ENCODE peak calls at places on chromosomes 13 and 19, in nine cellular contexts. H, V, E, U, O, I, M, R and C are unnamed samples.

GRCh38 chr19:12996542-12997094 is 1.3 kb downstream of the NFIX start:
- DNase-seq in H (no peak), V (no peak), E (no peak), U (peak), O (no peak), I (no peak), M (no peak), R (no peak), C (no peak)

GRCh38 chr19:43675269-43675879 is 5.4 kb upstream of the PLAUR start:
- DNase-seq in H (no peak), V (no peak), E (no peak), U (peak), O (peak), I (peak), M (peak), R (peak), C (no peak)

GRCh38 chr19:21765151-21765550 is 2.2 kb downstream of the ZNF100 start:
- DNase-seq in H (no peak), V (no peak), E (peak), U (no peak), O (no peak), I (no peak), M (peak), R (peak), C (no peak)

GRCh38 chr19:34430738-34431625 is 2.8 kb downstream of the UBA2 start:
- DNase-seq in H (peak), V (peak), E (peak), U (peak), O (peak), I (peak), M (peak), R (peak), C (peak)

GRCh38 chr19:7979559-7979958 is 25.9 kb downstream of the ELAVL1 start:
- DNase-seq in H (no peak), V (no peak), E (no peak), U (no peak), O (no peak), I (no peak), M (no peak), R (no peak), C (no peak)

GRCh38 chr19:44741841-44742352 is 6.6 kb upstream of the BCL3 start:
- DNase-seq in H (peak), V (peak), E (no peak), U (peak), O (no peak), I (peak), M (peak), R (peak), C (no peak)

GRCh38 chr19:13764101-13764807 is at the start of gene MRI1:
- DNase-seq in H (peak), V (peak), E (no peak), U (peak), O (peak), I (peak), M (peak), R (peak), C (no peak)

GRCh38 chr19:55252760-55253159 is 6.1 kb downstream of the PPP6R1 start:
- DNase-seq in H (no peak), V (no peak), E (no peak), U (no peak), O (no peak), I (no peak), M (no peak), R (no peak), C (no peak)

GRCh38 chr13:96533408-96533807 is 443.5 kb downstream of the HS6ST3 start:
- DNase-seq in H (no peak), V (no peak), E (no peak), U (no peak), O (no peak), I (no peak), M (no peak), R (no peak), C (no peak)

GRCh38 chr13:100597253-100597652 is 8.7 kb upstream of the GGACT start:
- DNase-seq in H (no peak), V (no peak), E (no peak), U (no peak), O (no peak), I (no peak), M (peak), R (no peak), C (no peak)

GRCh38 chr19:41352609-41353465 is 885 bp downstream of the TGFB1 start:
- DNase-seq in H (peak), V (peak), E (no peak), U (peak), O (peak), I (peak), M (peak), R (peak), C (no peak)

GRCh38 chr13:77981191-77981925 is 62.7 kb upstream of the EDNRB start:
- DNase-seq in H (no peak), V (no peak), E (no peak), U (peak), O (no peak), I (peak), M (peak), R (no peak), C (no peak)

GRCh38 chr13:38008636-38009035 is 139.1 kb upstream of the TRPC4 start:
- DNase-seq in H (no peak), V (peak), E (no peak), U (no peak), O (no peak), I (no peak), M (no peak), R (peak), C (no peak)

GRCh38 chr13:110346661-110347067 is 39.6 kb downstream of the COL4A2 start:
- DNase-seq in H (no peak), V (no peak), E (no peak), U (no peak), O (no peak), I (no peak), M (no peak), R (no peak), C (no peak)

GRCh38 chr13:67643656-67644055 is 413.5 kb upstream of the PCDH9 start:
- DNase-seq in H (no peak), V (no peak), E (no peak), U (no peak), O (no peak), I (no peak), M (no peak), R (no peak), C (no peak)

GRCh38 chr13:74068471-74068870 is 65.7 kb downstream of the KLF12 start:
- DNase-seq in H (no peak), V (no peak), E (no peak), U (no peak), O (no peak), I (no peak), M (no peak), R (no peak), C (no peak)

GRCh38 chr13:108455320-108455719 is 174.1 kb upstream of the MYO16 start:
- DNase-seq in H (no peak), V (no peak), E (no peak), U (no peak), O (no peak), I (no peak), M (no peak), R (no peak), C (no peak)

GRCh38 chr19:1748115-1748702 is 5.1 kb upstream of the ONECUT3 start:
- DNase-seq in H (no peak), V (no peak), E (no peak), U (no peak), O (peak), I (no peak), M (no peak), R (peak), C (no peak)

GRCh38 chr19:1747285-1748114 is 5.8 kb upstream of the ONECUT3 start:
- DNase-seq in H (peak), V (no peak), E (no peak), U (peak), O (peak), I (peak), M (peak), R (peak), C (no peak)

GRCh38 chr19:1749373-1750342 is 3.6 kb upstream of the ONECUT3 start:
- DNase-seq in H (no peak), V (no peak), E (no peak), U (no peak), O (no peak), I (no peak), M (no peak), R (no peak), C (no peak)

GRCh38 chr19:1750343-1751021 is 2.8 kb upstream of the ONECUT3 start:
- DNase-seq in H (no peak), V (no peak), E (no peak), U (no peak), O (no peak), I (no peak), M (no peak), R (no peak), C (no peak)

DNA sequence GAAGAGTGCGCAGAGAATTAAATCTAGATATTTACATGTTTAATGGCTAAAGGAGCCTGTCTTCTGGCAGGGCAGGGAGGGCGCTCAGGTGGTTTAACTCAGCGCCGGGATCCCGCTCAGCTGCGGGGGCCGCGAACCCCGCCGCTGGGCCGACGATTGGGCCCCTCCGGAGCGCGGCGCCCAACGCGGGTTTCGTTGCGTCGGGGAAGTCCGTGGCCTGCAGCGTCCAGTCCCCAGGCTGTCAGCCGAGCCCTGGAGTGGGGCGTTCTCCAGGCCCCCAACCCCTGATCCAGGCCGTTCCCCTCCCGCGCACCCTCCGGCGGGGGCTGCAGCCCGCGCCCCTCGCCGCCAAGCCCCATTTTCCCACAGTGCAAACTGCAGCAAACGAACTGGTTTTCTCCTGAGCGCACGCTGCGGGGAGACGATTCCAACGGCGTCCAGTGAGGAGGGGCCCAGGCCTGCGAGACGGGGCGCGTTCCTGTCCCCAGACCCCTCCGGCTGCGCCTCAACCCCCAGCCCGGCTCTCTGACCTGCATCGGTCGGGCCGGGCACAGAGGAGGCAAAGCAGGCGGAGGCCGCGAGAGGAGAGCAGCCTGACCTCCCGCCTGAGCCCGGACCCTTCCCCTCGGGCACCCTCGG is 4.5 kb upstream of the ONECUT3 start:
- DNase-seq in H (no peak), V (no peak), E (no peak), U (no peak), O (no peak), I (no peak), M (no peak), R (no peak), C (no peak)
- H3K4me3 ChIP-seq in H (no peak), V (no peak), E (no peak), U (no peak), O (no peak), I (no peak), M (no peak), R (no peak), C (no peak)

GRCh38 chr19:50719566-50719965 is at the start of gene SHANK1:
- DNase-seq in H (peak), V (peak), E (no peak), U (no peak), O (no peak), I (no peak), M (no peak), R (no peak), C (no peak)
- H3K4me3 ChIP-seq in H (peak), V (peak), E (no peak), U (peak), O (no peak), I (peak), M (peak), R (peak), C (peak)

GRCh38 chr13:34127523-34127922 is 309.6 kb downstream of the RFC3 start:
- DNase-seq in H (no peak), V (no peak), E (no peak), U (no peak), O (no peak), I (no peak), M (no peak), R (no peak), C (no peak)
- H3K4me3 ChIP-seq in H (no peak), V (no peak), E (no peak), U (no peak), O (no peak), I (no peak), M (no peak), R (no peak), C (no peak)

DNA sequence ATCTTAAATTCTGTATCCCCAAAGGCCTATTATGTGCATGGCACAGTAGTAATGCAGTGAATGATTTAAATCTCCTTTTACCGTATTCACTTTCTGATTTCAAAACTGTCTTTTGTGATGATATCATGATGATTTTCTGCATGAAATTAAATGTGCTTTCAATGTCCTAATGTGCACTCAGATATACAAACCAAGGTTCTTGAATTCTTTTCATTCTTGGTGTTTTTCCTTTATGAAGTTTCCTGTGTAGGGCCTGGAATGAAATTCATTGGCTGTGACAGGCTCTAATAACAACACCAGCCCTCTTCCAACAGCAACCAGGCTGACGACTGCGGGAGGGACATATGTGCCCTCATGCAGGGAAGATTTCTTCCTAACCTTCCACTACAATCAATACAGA is 1052.0 kb downstream of the DIAPH3 start:
- DNase-seq in H (no peak), V (peak), E (no peak), U (peak), O (no peak), I (peak), M (peak), R (no peak), C (no peak)
- H3K4me3 ChIP-seq in H (no peak), V (no peak), E (no peak), U (no peak), O (no peak), I (no peak), M (no peak), R (no peak), C (no peak)

DNA sequence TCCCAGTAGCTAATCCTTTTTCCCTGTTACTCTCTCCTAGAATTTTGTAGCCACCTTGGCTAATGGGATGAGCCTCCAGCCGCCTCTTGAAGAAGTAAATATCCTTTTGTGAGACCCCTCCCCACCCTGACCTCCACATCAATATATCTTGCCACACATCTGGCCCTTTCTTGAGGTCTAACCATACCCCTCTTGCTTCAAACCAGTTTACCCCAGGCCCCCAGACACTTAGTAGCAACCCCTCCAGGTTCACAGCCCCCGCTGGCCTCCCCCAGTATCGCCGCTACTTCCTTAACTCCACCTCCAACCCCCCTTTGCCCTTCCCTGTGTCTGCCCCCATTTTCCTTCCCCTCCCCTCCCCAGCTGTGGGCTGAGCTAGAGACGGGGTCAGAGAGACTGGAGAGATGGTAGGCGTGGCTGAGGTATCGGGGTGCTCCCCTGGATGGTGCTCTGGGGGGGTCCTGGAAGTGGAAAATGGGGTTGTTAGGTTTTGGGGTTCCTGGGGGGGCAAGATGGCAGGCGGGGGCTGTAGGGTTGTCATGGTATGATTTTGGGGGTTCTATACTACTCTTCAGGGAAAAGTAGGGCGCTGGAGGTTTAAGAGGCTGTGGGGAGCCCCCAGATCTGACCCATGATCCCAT is 2.9 kb downstream of the PRMT1 start:
- DNase-seq in H (no peak), V (no peak), E (no peak), U (no peak), O (no peak), I (no peak), M (no peak), R (no peak), C (no peak)
- H3K4me3 ChIP-seq in H (no peak), V (peak), E (peak), U (peak), O (peak), I (peak), M (no peak), R (no peak), C (no peak)

GRCh38 chr19:53980553-53981407 is 10.7 kb upstream of the CACNG6 start:
- DNase-seq in H (no peak), V (peak), E (no peak), U (peak), O (no peak), I (peak), M (peak), R (peak), C (no peak)

GRCh38 chr19:53982056-53982455 is 9.4 kb upstream of the CACNG6 start:
- DNase-seq in H (no peak), V (no peak), E (no peak), U (no peak), O (no peak), I (peak), M (peak), R (peak), C (no peak)

GRCh38 chr19:53983457-53984289 is 7.8 kb upstream of the CACNG6 start:
- DNase-seq in H (no peak), V (no peak), E (no peak), U (no peak), O (no peak), I (no peak), M (no peak), R (no peak), C (no peak)

GRCh38 chr19:53982611-53983010 is 8.8 kb upstream of the CACNG6 start:
- DNase-seq in H (no peak), V (peak), E (no peak), U (peak), O (no peak), I (peak), M (peak), R (peak), C (no peak)

GRCh38 chr19:53981408-53981998 is 9.9 kb upstream of the CACNG6 start:
- DNase-seq in H (no peak), V (no peak), E (no peak), U (no peak), O (no peak), I (no peak), M (no peak), R (no peak), C (no peak)
- H3K4me3 ChIP-seq in H (no peak), V (peak), E (no peak), U (peak), O (no peak), I (peak), M (no peak), R (no peak), C (no peak)

GRCh38 chr13:62300021-62300420 is 884.4 kb upstream of the PCDH20 start:
- DNase-seq in H (no peak), V (no peak), E (no peak), U (no peak), O (no peak), I (no peak), M (no peak), R (no peak), C (no peak)

GRCh38 chr13:62309904-62310303 is 894.3 kb upstream of the PCDH20 start:
- DNase-seq in H (no peak), V (no peak), E (no peak), U (no peak), O (no peak), I (no peak), M (no peak), R (no peak), C (no peak)

GRCh38 chr13:62302341-62302740 is 886.7 kb upstream of the PCDH20 start:
- DNase-seq in H (no peak), V (no peak), E (no peak), U (no peak), O (no peak), I (no peak), M (no peak), R (no peak), C (no peak)

DNA sequence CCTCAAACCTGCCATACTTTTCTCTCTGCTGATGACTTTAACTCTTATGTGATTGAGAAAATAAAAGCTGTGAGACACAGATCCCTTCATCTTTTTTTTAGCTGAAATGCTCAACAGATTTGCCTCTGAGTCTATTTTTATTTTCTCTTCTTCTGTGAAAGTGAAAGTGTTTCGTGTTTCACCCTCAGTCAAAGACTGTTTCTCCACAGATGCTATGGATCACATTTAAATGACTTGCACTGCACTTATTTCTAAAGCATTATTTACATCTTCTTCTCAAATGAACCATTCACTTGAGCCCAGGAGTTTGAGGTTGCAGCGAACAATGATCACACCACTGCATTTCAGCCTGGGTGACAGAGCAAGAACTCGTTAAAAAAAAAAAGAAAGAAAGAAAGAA is 890.1 kb upstream of the PCDH20 start:
- DNase-seq in H (no peak), V (no peak), E (peak), U (no peak), O (peak), I (no peak), M (no peak), R (no peak), C (no peak)
- H3K4me3 ChIP-seq in H (no peak), V (no peak), E (no peak), U (no peak), O (peak), I (no peak), M (no peak), R (no peak), C (no peak)

GRCh38 chr13:113345486-113345885 is 18.4 kb downstream of the GRTP1 start:
- DNase-seq in H (no peak), V (no peak), E (no peak), U (no peak), O (no peak), I (no peak), M (no peak), R (no peak), C (no peak)
- H3K4me3 ChIP-seq in H (no peak), V (no peak), E (no peak), U (no peak), O (no peak), I (no peak), M (no peak), R (no peak), C (no peak)